ENCODE peak calls at places on chromosome 19, in eight cellular contexts. L, Y, A, X, U, T, F and P are unnamed samples.

GRCh38 chr19:8089664-8090601 is 37.4 kb downstream of the CCL25 start:
- DNase-seq in T (no peak), Y (no peak), L (no peak), X (no peak), F (no peak), A (no peak), U (peak; percentile 75), P (no peak)

GRCh38 chr19:13138916-13139198 is 11.3 kb downstream of the STX10 start:
- DNase-seq in T (no peak), A (no peak), Y (no peak), L (no peak), U (no peak), F (no peak), X (no peak), P (no peak)

GRCh38 chr19:40424637-40425449 is 949 bp downstream of the SERTAD1 start:
- DNase-seq in X (no peak), T (no peak), A (no peak), F (no peak), U (peak; percentile 40), Y (no peak), L (no peak), P (no peak)

GRCh38 chr19:5585461-5586299 is 17.9 kb upstream of the TINCR start:
- DNase-seq in T (no peak), U (no peak), Y (peak; percentile 66), F (peak; percentile 13), X (no peak), A (peak; percentile 49), L (peak; percentile 45), P (no peak)

GRCh38 chr19:11373885-11374448 is 499 bp upstream of the SWSAP1 start:
- DNase-seq in U (no peak), Y (no peak), L (no peak), A (no peak), X (no peak), T (no peak), F (no peak), P (no peak)

GRCh38 chr19:49338023-49338677 is 2.9 kb downstream of the CD37 start:
- DNase-seq in F (no peak), Y (no peak), L (no peak), U (no peak), X (no peak), T (no peak), A (no peak), P (no peak)

GRCh38 chr19:49567722-49568454 is 12.5 kb downstream of the NOSIP start:
- DNase-seq in F (no peak), U (no peak), L (no peak), T (no peak), A (no peak), X (no peak), Y (peak; percentile 68), P (no peak)

GRCh38 chr19:29098863-29099481 is 114.0 kb downstream of the UQCRFS1 start:
- DNase-seq in Y (no peak), A (peak; percentile 54), X (no peak), F (no peak), L (no peak), T (no peak), U (no peak), P (peak; percentile 58)

GRCh38 chr19:15563325-15563794 is 51.7 kb upstream of the CYP4F8 start:
- DNase-seq in T (peak; percentile 18), L (no peak), Y (no peak), X (no peak), F (no peak), A (no peak), U (peak; percentile 16), P (no peak)

GRCh38 chr19:47275866-47276461 is 1.3 kb downstream of the INAFM1 start:
- DNase-seq in U (no peak), A (no peak), X (no peak), L (no peak), T (no peak), F (no peak), Y (no peak), P (no peak)

GRCh38 chr19:35044317-35045117 is 3.0 kb downstream of the HPN start:
- DNase-seq in L (no peak), U (peak; percentile 73), A (peak; percentile 76), F (peak; percentile 57), Y (peak; percentile 68), T (no peak), X (no peak), P (no peak)

GRCh38 chr19:13047374-13047773 is 52.1 kb downstream of the NFIX start:
- DNase-seq in U (no peak), F (no peak), X (no peak), A (no peak), L (no peak), Y (no peak), T (no peak), P (no peak)

GRCh38 chr19:52961981-52962380 is 700 bp downstream of the ZNF816 start:
- DNase-seq in T (no peak), L (no peak), Y (no peak), X (no peak), A (no peak), U (no peak), F (no peak), P (peak; percentile 8)

GRCh38 chr19:13748169-13748884 is 16.0 kb upstream of the MRI1 start:
- DNase-seq in A (no peak), T (no peak), F (no peak), U (no peak), Y (no peak), X (peak; percentile 32), L (no peak), P (no peak)

GRCh38 chr19:51697169-51697776 is 4.1 kb downstream of the SPACA6 start:
- DNase-seq in T (no peak), A (no peak), F (no peak), Y (no peak), L (no peak), X (no peak), U (no peak), P (no peak)

GRCh38 chr19:12163841-12164240 is 945 bp downstream of the ZNF136 start:
- DNase-seq in Y (no peak), X (no peak), T (no peak), L (no peak), F (no peak), A (no peak), U (peak; percentile 26), P (no peak)

GRCh38 chr19:4539697-4540581 is at the start of gene LRG1:
- DNase-seq in Y (no peak), A (no peak), T (no peak), U (no peak), L (no peak), X (no peak), F (no peak), P (no peak)